ENCODE peak calls at places on chromosomes 16 and 17, in five cellular contexts. H, U, Z, G and K are unnamed samples. For H3K36me3, the result is how much of the 10 kb centered on the place peaks cover.

GRCh38 chr16:69064789-69065313 is 40.6 kb upstream of the HAS3 start:
- DNase-seq in H (no peak), U (no peak), Z (no peak), G (no peak), K (peak)

GRCh38 chr17:55190748-55191147 is 74.0 kb upstream of the HLF start:
- DNase-seq in H (no peak), U (no peak), Z (no peak), G (no peak), K (no peak)

GRCh38 chr16:4117250-4117578 is 972 bp upstream of the ADCY9 start:
- DNase-seq in H (peak), U (no peak), Z (no peak), G (no peak), K (no peak)

GRCh38 chr17:310111-311010 is 42.2 kb downstream of the RPH3AL start:
- DNase-seq in H (peak), U (no peak), Z (no peak), G (no peak), K (peak)

GRCh38 chr17:22506861-22507260 is 814.5 kb downstream of the KCNJ18 start:
- DNase-seq in H (no peak), U (no peak), Z (no peak), G (no peak), K (no peak)

GRCh38 chr16:58187092-58187491 is 10.8 kb downstream of the CSNK2A2 start:
- DNase-seq in H (no peak), U (peak), Z (no peak), G (no peak), K (no peak)

GRCh38 chr17:1267471-1267947 is 2.7 kb upstream of the BHLHA9 start:
- DNase-seq in H (no peak), U (no peak), Z (peak), G (peak), K (no peak)

GRCh38 chr17:65473985-65474384 is 87.5 kb downstream of the AXIN2 start:
- DNase-seq in H (no peak), U (no peak), Z (no peak), G (no peak), K (no peak)

GRCh38 chr16:88284626-88285513 is 97.9 kb upstream of the ZNF469 start:
- DNase-seq in H (no peak), U (no peak), Z (no peak), G (no peak), K (no peak)

GRCh38 chr17:28258347-28258887 is 60.6 kb upstream of the TMEM97 start:
- DNase-seq in H (no peak), U (no peak), Z (no peak), G (peak), K (no peak)

GRCh38 chr16:66369055-66369592 is 2.6 kb downstream of the CDH5 start:
- DNase-seq in H (peak), U (peak), Z (no peak), G (no peak), K (no peak)

GRCh38 chr17:42675984-42676423 is 790 bp downstream of the PLEKHH3 start:
- DNase-seq in H (peak), U (peak), Z (peak), G (peak), K (peak)

GRCh38 chr16:66705790-66706505 is 9.4 kb upstream of the CMTM4 start:
- DNase-seq in H (peak), U (peak), Z (peak), G (peak), K (peak)

GRCh38 chr17:33033176-33033575 is 41.5 kb downstream of the SPACA3 start:
- DNase-seq in H (no peak), U (no peak), Z (no peak), G (no peak), K (no peak)

GRCh38 chr16:3771513-3771912 is 54.2 kb upstream of the TRAP1 start:
- DNase-seq in H (no peak), U (no peak), Z (no peak), G (no peak), K (no peak)

GRCh38 chr17:2481760-2482159 is 29.9 kb downstream of the METTL16 start:
- DNase-seq in H (no peak), U (no peak), Z (no peak), G (no peak), K (no peak)

GRCh38 chr16:78127130-78127529 is 27.7 kb downstream of the WWOX start:
- DNase-seq in H (no peak), U (peak), Z (no peak), G (no peak), K (no peak)

GRCh38 chr16:24093049-24093448 is 163.1 kb upstream of the CACNG3 start:
- DNase-seq in H (no peak), U (no peak), Z (no peak), G (no peak), K (no peak)

GRCh38 chr16:67163903-67164558 is 514 bp upstream of the HSF4 start:
- DNase-seq in H (peak), U (no peak), Z (no peak), G (no peak), K (peak)

GRCh38 chr16:69286941-69287713 is 24.0 kb upstream of the VPS4A start:
- DNase-seq in H (no peak), U (peak), Z (no peak), G (no peak), K (peak)

GRCh38 chr16:70158261-70158939 is 15.2 kb upstream of the CLEC18C start:
- DNase-seq in H (peak), U (peak), Z (no peak), G (no peak), K (no peak)

GRCh38 chr17:76492989-76493501 is 8.2 kb downstream of the RHBDF2 start:
- DNase-seq in H (peak), U (peak), Z (no peak), G (peak), K (peak)

DNA sequence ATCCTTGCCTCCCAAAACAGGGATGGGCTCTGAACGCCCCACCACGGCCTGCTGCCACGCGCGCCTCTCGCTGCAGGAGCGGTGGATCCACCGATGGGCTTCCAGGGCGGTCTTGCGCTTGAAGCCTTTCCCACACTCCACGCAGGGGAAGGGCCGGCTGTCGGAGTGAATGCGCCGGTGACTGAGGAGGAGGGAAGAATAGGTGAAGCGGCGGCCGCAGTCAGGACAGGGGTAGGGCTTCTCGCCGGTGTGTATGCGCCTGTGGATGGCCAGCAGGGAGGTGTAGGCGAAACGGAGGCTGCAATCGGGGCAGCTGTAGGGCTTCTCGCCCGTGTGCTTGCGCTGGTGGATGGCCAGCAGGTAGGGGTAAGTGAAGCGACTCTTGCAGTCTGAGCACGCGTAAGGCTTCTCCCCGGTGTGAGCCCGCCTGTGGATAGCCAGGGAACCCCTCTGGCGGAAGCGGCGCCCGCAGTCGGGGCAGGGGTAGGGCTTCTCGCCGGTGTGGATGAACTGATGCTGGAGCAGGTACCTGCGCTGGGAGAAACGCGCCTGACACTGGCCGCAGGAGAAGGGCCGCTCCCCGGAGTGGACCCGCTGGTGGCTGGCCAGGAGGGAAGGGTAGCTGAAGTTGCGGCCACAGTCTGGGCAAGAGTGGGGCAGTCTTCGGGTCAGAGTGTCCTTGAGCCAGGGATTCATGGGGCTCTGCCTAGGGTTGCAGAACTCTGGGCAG is 2.7 kb downstream of the ZNF785 start:
- DNase-seq in H (no peak), U (no peak), Z (no peak), G (no peak), K (no peak)
- H3K36me3 ChIP-seq in H (under half), U (under half), Z (under half), G (half or more), K (under half)

GRCh38 chr17:57570740-57571344 is 174.3 kb downstream of the CCDC182 start:
- DNase-seq in H (no peak), U (no peak), Z (no peak), G (no peak), K (no peak)

GRCh38 chr17:57568340-57568739 is 176.8 kb downstream of the CCDC182 start:
- DNase-seq in H (no peak), U (no peak), Z (no peak), G (no peak), K (no peak)

GRCh38 chr17:57567278-57567677 is 177.8 kb downstream of the CCDC182 start:
- DNase-seq in H (no peak), U (no peak), Z (no peak), G (no peak), K (no peak)

GRCh38 chr17:57569860-57570259 is 175.2 kb downstream of the CCDC182 start:
- DNase-seq in H (no peak), U (no peak), Z (no peak), G (no peak), K (no peak)

DNA sequence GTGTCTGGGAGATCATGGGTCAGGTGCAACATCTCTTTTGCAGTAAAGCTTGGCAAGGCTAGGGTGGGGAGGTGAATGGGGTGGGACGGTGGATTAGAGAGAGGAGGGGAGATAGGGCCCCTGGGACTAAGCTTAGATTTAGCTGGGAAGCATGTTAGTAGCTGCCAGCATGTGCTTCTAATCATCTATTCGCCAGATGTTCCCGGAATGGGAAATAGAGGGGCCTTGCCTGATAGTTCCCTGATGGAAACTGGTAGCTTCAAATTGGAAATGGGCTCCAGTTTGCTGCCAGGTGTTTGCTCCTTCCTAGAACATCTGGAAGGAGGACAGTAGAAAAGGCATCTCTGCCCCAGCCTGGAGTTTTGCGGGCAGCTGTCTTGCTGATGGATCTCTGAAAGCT is 176.1 kb downstream of the CCDC182 start:
- DNase-seq in H (no peak), U (no peak), Z (no peak), G (no peak), K (no peak)
- TF ChIP-seq POLR2AphosphoS5 in H (no peak), U (no peak), Z (no peak), G (no peak), K (no peak)

GRCh38 chr17:19295478-19296200 is 58.5 kb downstream of the EPN2 start:
- DNase-seq in H (peak), U (no peak), Z (no peak), G (no peak), K (no peak)
- H3K27ac ChIP-seq in H (no peak), U (no peak), Z (no peak), G (no peak), K (no peak)

DNA sequence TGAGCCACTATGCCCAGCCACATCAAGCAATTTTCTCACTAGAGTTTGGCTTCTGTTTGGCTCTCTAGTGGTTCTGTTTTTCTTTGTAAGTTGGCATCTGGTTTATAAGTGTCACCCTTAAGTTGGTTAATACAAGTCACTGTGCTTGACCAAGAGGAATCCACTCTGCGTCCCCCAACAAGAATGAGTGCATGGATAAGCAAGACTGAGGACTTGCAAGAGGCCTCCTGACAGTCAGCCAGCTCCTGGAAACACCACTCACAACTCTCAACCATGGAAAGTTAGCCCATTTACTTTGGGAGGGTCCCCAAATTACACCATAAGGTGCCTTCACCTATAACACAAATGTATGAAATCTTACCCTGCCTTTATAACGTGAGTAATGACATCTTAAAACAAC is 7.6 kb downstream of the RFWD3 start:
- DNase-seq in H (no peak), U (no peak), Z (no peak), G (no peak), K (no peak)
- H3K36me3 ChIP-seq in H (under half), U (under half), Z (under half), G (half or more), K (under half)

DNA sequence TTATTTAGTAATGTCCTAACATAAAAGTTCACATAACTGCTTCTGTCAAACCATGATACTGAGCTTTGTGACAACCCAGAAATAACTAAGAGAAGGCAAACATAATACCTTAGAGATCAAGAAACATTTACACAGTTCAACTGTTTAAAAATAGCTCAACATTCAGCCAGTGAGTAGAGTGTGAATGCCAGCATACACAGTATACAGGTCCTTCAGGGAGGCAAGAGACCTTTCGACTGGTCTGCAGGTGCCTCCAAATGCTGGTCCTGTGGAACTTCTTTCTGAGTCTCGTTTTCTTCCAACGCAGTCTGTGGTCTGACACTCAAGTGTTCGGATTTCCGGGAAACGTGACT is 10.3 kb downstream of the MRPS23 start:
- DNase-seq in H (no peak), U (no peak), Z (no peak), G (peak), K (no peak)
- TF ChIP-seq POLR2AphosphoS5 in H (no peak), U (no peak), Z (no peak), G (peak), K (no peak)

DNA sequence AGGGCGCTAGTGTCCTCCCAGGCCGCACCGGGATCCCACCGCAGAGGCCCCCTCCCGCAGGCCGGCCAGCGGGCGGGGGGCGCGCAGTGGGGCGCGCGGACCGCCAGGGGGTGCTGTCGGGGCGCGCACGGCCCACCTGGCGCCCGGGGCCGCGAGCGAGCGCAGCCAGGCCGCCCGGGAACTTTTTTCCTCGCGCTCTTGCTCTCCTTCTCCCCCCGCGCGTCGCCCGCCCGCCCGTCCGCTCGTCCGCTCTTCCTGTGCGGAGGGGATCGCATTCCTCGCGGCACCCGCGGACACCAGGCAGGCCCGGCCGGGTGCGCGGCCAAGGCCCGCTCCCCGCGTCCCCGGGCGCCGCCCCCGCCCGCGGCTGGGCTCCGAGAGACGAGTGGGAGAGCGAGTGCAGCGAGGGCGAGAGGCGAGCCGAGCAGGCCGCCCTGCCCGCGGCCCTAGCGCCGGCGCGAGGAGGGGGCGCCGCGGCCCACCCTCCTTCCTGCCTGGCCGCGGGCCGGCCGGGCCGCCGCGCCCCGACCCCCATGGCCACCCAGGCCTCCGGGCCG is at the start of gene RAI1:
- DNase-seq in H (peak), U (peak), Z (peak), G (peak), K (peak)
- H3K27ac ChIP-seq in H (peak), U (peak), Z (peak), G (peak), K (peak)

GRCh38 chr17:7652659-7653343 is 2.1 kb downstream of the ATP1B2 start:
- DNase-seq in H (no peak), U (no peak), Z (no peak), G (no peak), K (no peak)
- H3K36me3 ChIP-seq in H (under half), U (under half), Z (under half), G (under half), K (under half)

GRCh38 chr17:82289822-82290541 is 16.5 kb upstream of the CSNK1D start:
- DNase-seq in H (no peak), U (no peak), Z (no peak), G (no peak), K (no peak)
- TF ChIP-seq POLR2AphosphoS5 in H (no peak), U (no peak), Z (no peak), G (no peak), K (no peak)

GRCh38 chr17:49036270-49036626 is 39.1 kb downstream of the IGF2BP1 start:
- DNase-seq in H (no peak), U (no peak), Z (no peak), G (no peak), K (no peak)
- H3K27ac ChIP-seq in H (no peak), U (no peak), Z (no peak), G (no peak), K (no peak)

DNA sequence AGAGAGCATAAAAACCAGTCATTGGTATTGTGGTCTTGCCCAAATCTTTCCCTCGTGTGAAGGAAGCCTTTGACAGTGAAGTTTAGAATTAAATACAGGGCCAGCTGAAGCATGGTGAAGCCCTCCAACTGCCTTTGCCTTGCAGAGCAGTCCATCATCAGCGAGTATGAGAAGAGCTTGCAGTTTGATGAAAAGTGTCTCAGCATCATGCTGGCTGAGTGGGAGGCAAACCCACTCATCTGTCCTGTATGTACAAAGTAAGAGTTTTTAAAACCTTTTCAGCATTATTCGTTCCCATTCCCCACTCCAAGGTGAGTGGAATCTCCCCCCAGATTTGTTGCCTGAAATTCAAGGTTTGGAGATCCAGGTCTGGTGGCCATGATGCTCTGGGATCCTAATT is 5.8 kb downstream of the RPAIN start:
- DNase-seq in H (no peak), U (no peak), Z (no peak), G (no peak), K (no peak)
- H3K36me3 ChIP-seq in H (half or more), U (under half), Z (under half), G (half or more), K (under half)